ENCODE peak calls at places on chromosomes 6 and 20, in ten cellular contexts. N, Y, U, R, V, L, Q, B, X and P are unnamed samples.

GRCh38 chr6:82025271-82025670 is 222.3 kb downstream of the IBTK start:
- DNase-seq in V (no peak), Q (no peak), L (no peak), X (no peak), Y (no peak), B (no peak), R (no peak), N (no peak), U (no peak), P (no peak)

GRCh38 chr20:19964289-19965263 is 52.6 kb upstream of the NAA20 start:
- DNase-seq in U (no peak), B (peak; percentile 61), Q (no peak), V (peak; percentile 57), Y (peak; percentile 92), L (peak; percentile 46), R (peak; percentile 61), X (peak; percentile 90), N (peak; percentile 53), P (peak; percentile 90)

GRCh38 chr6:119333707-119334295 is 15.8 kb downstream of the MAN1A1 start:
- DNase-seq in B (no peak), R (no peak), Q (no peak), Y (no peak), L (no peak), V (no peak), X (no peak), N (no peak), U (no peak), P (peak; percentile 59)

GRCh38 chr6:89525786-89526562 is 93.0 kb downstream of the ANKRD6 start:
- DNase-seq in Y (no peak), V (no peak), X (no peak), L (no peak), N (no peak), Q (no peak), U (no peak), B (no peak), R (no peak), P (no peak)

GRCh38 chr6:35328108-35328723 is 14.1 kb upstream of the PPARD start:
- DNase-seq in V (no peak), Y (no peak), B (no peak), X (no peak), L (no peak), R (no peak), N (no peak), U (no peak), Q (no peak), P (no peak)

GRCh38 chr20:4135385-4136077 is 120.2 kb upstream of the RNF24 start:
- DNase-seq in X (peak; percentile 98), N (peak; percentile 30), B (peak; percentile 69), L (no peak), Q (no peak), R (no peak), U (no peak), Y (peak; percentile 98), V (no peak), P (peak; percentile 97)

GRCh38 chr6:45265246-45265645 is 62.9 kb upstream of the RUNX2 start:
- DNase-seq in L (no peak), B (no peak), X (no peak), V (no peak), Y (peak; percentile 66), Q (no peak), R (no peak), U (no peak), N (no peak), P (peak; percentile 30)

GRCh38 chr20:1881240-1881835 is 13.9 kb upstream of the SIRPA start:
- DNase-seq in L (no peak), X (no peak), Y (no peak), B (no peak), Q (no peak), R (no peak), U (no peak), V (no peak), N (no peak), P (no peak)

GRCh38 chr20:45487231-45487635 is 17.7 kb downstream of the WFDC2 start:
- DNase-seq in U (no peak), Q (no peak), Y (no peak), L (no peak), V (no peak), N (no peak), X (no peak), B (peak; percentile 30), R (peak; percentile 31), P (no peak)

GRCh38 chr6:24931752-24932691 is 3.7 kb downstream of the RIPOR2 start:
- DNase-seq in V (no peak), U (no peak), Y (peak; percentile 68), B (no peak), L (no peak), R (peak; percentile 28), Q (no peak), N (no peak), X (no peak), P (peak; percentile 47)

GRCh38 chr6:24932832-24933231 is 2.9 kb downstream of the RIPOR2 start:
- DNase-seq in Q (no peak), L (no peak), N (no peak), R (no peak), U (no peak), X (no peak), V (no peak), B (no peak), Y (no peak), P (peak; percentile 28)

GRCh38 chr6:24931296-24931695 is 4.5 kb downstream of the RIPOR2 start:
- DNase-seq in V (no peak), U (no peak), L (no peak), X (no peak), N (no peak), R (no peak), B (no peak), Y (peak; percentile 45), Q (no peak), P (no peak)

GRCh38 chr6:24933868-24934401 is 1.8 kb downstream of the RIPOR2 start:
- DNase-seq in L (peak; percentile 73), B (peak; percentile 54), Y (peak; percentile 21), R (no peak), Q (no peak), U (no peak), V (no peak), X (no peak), N (peak; percentile 33), P (peak; percentile 30)

GRCh38 chr6:24933266-24933665 is 2.5 kb downstream of the RIPOR2 start:
- DNase-seq in R (no peak), Y (no peak), X (no peak), Q (no peak), U (no peak), V (no peak), L (no peak), N (no peak), B (no peak), P (no peak)
- H3K4me3 ChIP-seq in R (no peak overlapping the region), Y (no peak overlapping the region), X (no peak overlapping the region), Q (no peak overlapping the region), U (no peak overlapping the region), V (peak overlapping the region; percentile 36), L (no peak overlapping the region), N (no peak overlapping the region), B (no peak overlapping the region), P (no peak overlapping the region)

DNA sequence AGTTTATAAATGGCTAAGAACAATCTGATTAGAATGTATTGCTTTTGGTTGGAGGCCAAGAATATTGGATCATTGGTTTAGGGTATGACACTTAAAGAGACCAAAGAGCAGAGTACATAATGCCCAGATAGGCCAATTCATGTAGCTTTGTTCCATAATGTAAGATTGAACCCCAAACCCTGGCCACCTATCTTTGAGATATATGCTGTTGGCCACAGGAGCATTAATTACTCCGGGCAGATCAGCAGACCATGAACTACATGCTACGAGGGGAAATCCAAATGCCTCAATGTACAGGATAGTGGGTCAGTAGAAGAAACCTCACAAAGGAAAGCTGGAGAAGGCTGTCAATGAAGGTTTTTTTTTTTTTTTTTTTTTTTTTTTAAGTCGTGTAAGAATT is 61.2 kb downstream of the CARMIL1 start:
- DNase-seq in Y (no peak), X (no peak), L (no peak), V (no peak), R (no peak), Q (no peak), N (no peak), B (no peak), U (no peak), P (no peak)
- TF ChIP-seq CTCF in Y (no peak), X (no peak), L (no peak), V (no peak), R (no peak), Q (no peak), N (no peak), B (no peak), U (no peak), P (no peak)

DNA sequence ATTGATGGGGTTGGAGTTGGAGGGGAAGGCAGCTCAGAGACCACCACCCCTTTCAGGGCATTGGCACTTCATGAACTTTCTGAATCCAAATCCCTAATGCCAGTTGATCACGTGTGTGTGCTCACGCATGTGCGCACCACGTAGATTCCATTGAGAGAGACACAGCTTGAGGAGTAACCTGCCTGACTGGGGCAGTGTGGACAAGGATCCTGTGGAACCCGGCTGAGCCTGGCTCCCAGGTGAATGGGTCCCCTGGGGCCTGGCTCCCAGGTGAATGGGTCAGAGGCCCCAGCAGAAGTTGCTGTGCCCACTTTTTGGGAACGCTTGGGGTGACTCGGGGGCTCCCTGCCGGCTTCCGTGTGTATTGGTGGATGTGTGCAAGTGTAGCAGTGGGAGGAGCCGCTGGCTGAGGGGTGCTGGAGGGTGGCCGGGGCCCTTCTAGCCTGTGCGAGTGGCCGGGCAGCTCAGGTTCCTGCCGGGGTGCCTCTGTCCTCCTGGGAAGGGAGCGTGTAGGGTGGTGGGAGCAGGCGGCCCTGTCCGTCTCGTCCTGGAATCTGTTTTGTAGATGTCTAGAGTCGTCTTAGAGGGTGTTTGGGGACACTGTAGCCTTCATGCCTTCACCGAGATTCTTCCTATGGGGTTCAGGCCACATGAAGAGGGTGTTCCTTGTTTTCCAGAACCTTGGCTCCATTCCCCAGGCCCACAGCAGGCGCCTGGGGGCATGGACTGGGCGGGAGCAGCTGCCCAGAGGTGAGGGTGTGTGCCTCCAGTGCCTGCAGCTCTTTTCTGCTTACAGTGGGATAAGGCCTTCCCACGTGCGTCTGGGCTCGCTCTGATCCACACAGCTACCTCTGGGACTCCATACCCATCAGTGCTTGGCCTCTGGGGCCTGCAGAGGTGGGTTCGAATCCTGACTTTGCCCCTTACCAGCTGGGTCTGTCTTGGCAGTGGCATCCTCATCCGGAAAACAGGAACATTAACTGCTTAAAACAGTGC is 3.2 kb downstream of the RBM38 start:
- DNase-seq in U (no peak), N (no peak), L (no peak), R (no peak), Y (no peak), X (no peak), V (peak; percentile 39), Q (no peak), B (no peak), P (no peak)
- H3K4me3 ChIP-seq in U (peak overlapping the region; percentile 85), N (no peak overlapping the region), L (no peak overlapping the region), R (no peak overlapping the region), Y (no peak overlapping the region), X (no peak overlapping the region), V (no peak overlapping the region), Q (peak overlapping the region; percentile 37), B (peak overlapping the region; percentile 74), P (no peak overlapping the region)

DNA sequence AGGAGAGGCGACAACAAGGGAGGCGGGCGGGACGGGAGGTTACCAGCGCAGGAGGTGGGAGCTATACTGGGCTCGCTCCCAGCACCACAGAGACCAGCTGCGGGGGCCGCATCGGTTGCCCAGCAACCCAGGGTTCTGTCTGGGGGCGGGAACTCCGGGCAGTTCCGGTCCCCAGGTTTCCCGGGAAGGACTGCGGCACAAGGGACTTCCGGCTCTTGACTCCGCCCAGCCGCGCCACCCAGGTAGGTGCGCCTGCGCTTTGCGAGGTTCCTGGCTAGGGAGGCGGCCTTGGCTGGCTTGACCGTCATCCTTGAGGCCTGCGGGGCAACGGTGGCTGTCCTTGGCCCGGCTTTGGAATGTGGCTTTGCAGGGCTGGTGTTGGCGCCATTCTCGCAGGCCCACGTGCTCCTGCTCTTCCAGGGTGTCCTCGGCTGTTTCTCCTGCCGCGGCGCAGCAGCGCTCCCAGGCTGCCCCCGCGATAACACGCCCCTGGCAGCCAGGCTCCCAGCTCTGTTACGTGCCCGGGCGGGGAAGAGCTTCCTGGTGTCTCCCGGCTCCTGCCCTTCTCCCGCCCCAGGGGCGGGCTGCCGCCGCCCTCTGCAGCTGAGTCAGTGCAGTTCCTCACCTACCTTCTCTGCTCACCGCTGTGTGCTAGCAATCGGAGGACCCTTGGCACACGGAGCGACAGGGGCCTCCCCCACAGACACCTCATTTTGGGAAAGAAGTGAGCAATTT is at the start of gene RSPH3:
- DNase-seq in B (peak; percentile 98), N (peak; percentile 97), V (peak; percentile 96), U (peak; percentile 95), R (peak; percentile 97), L (peak; percentile 94), Y (peak; percentile 93), X (peak; percentile 91), Q (peak; percentile 94), P (peak; percentile 97)
- TF ChIP-seq CTCF in B (no peak), N (peak; percentile 17), V (peak; percentile 19), U (peak; percentile 17), R (no peak), L (no peak), Y (no peak), X (peak; percentile 15), Q (no peak), P (peak; percentile 25)